ENCODE peak calls at places on chromosomes 7 and 10, in ten cellular contexts. One of them, this sample, is unnamed.

GRCh38 chr7:112887976-112888375 is 97.8 kb upstream of the TMEM168 start:
- DNase-seq in stimulated activated CD8-positive, alpha-beta memory T cell treated with anti-CD3 and anti-CD28 coated beads, Interleukin-4, amount 100 ng/mL, for 1 hour: no peak
- DNase-seq in mucosa of descending colon: no peak
- DNase-seq in epithelial cell of esophagus: no peak
- DNase-seq in GM12865: no peak
- DNase-seq in activated CD8-positive, alpha-beta memory T cell treated with anti-CD3 and anti-CD28 coated beads for 24 hours: no peak
- DNase-seq in mammary epithelial cell: no peak
- DNase-seq in kidney epithelial cell: no peak
- DNase-seq in lower lobe of right lung: no peak
- DNase-seq in GM04504: no peak
- DNase-seq in this sample: no peak

GRCh38 chr7:42151309-42151708 is 85.7 kb downstream of the GLI3 start:
- DNase-seq in stimulated activated CD8-positive, alpha-beta memory T cell treated with anti-CD3 and anti-CD28 coated beads, Interleukin-4, amount 100 ng/mL, for 1 hour: no peak
- DNase-seq in mucosa of descending colon: no peak
- DNase-seq in epithelial cell of esophagus: no peak
- DNase-seq in GM12865: no peak
- DNase-seq in activated CD8-positive, alpha-beta memory T cell treated with anti-CD3 and anti-CD28 coated beads for 24 hours: no peak
- DNase-seq in mammary epithelial cell: no peak
- DNase-seq in kidney epithelial cell: no peak
- DNase-seq in lower lobe of right lung: no peak
- DNase-seq in GM04504: no peak
- DNase-seq in this sample: no peak

GRCh38 chr7:70785427-70785826 is 346.5 kb upstream of the GALNT17 start:
- DNase-seq in stimulated activated CD8-positive, alpha-beta memory T cell treated with anti-CD3 and anti-CD28 coated beads, Interleukin-4, amount 100 ng/mL, for 1 hour: no peak
- DNase-seq in mucosa of descending colon: no peak
- DNase-seq in epithelial cell of esophagus: peak; percentile 95
- DNase-seq in GM12865: no peak
- DNase-seq in activated CD8-positive, alpha-beta memory T cell treated with anti-CD3 and anti-CD28 coated beads for 24 hours: no peak
- DNase-seq in mammary epithelial cell: peak; percentile 70
- DNase-seq in kidney epithelial cell: no peak
- DNase-seq in lower lobe of right lung: no peak
- DNase-seq in GM04504: no peak
- DNase-seq in this sample: no peak

GRCh38 chr10:31707578-31708411 is 220.8 kb downstream of the ARHGAP12 start:
- DNase-seq in stimulated activated CD8-positive, alpha-beta memory T cell treated with anti-CD3 and anti-CD28 coated beads, Interleukin-4, amount 100 ng/mL, for 1 hour: no peak
- DNase-seq in mucosa of descending colon: peak; percentile 44
- DNase-seq in epithelial cell of esophagus: peak; percentile 56
- DNase-seq in GM12865: peak; percentile 92
- DNase-seq in activated CD8-positive, alpha-beta memory T cell treated with anti-CD3 and anti-CD28 coated beads for 24 hours: peak; percentile 72
- DNase-seq in mammary epithelial cell: peak; percentile 32
- DNase-seq in kidney epithelial cell: peak; percentile 37
- DNase-seq in lower lobe of right lung: peak; percentile 76
- DNase-seq in GM04504: peak; percentile 73
- DNase-seq in this sample: peak; percentile 72

GRCh38 chr10:51029172-51029641 is 45.1 kb upstream of the PRKG1 start:
- DNase-seq in stimulated activated CD8-positive, alpha-beta memory T cell treated with anti-CD3 and anti-CD28 coated beads, Interleukin-4, amount 100 ng/mL, for 1 hour: no peak
- DNase-seq in mucosa of descending colon: no peak
- DNase-seq in epithelial cell of esophagus: peak; percentile 55
- DNase-seq in GM12865: no peak
- DNase-seq in activated CD8-positive, alpha-beta memory T cell treated with anti-CD3 and anti-CD28 coated beads for 24 hours: no peak
- DNase-seq in mammary epithelial cell: peak; percentile 69
- DNase-seq in kidney epithelial cell: no peak
- DNase-seq in lower lobe of right lung: no peak
- DNase-seq in GM04504: peak; percentile 61
- DNase-seq in this sample: no peak

GRCh38 chr7:75565129-75565528 is 73.0 kb downstream of the SPDYE5 start:
- DNase-seq in stimulated activated CD8-positive, alpha-beta memory T cell treated with anti-CD3 and anti-CD28 coated beads, Interleukin-4, amount 100 ng/mL, for 1 hour: no peak
- DNase-seq in mucosa of descending colon: no peak
- DNase-seq in epithelial cell of esophagus: peak; percentile 96
- DNase-seq in GM12865: no peak
- DNase-seq in activated CD8-positive, alpha-beta memory T cell treated with anti-CD3 and anti-CD28 coated beads for 24 hours: no peak
- DNase-seq in mammary epithelial cell: peak; percentile 88
- DNase-seq in kidney epithelial cell: peak; percentile 89
- DNase-seq in lower lobe of right lung: no peak
- DNase-seq in GM04504: peak; percentile 75
- DNase-seq in this sample: no peak

GRCh38 chr7:13879994-13880686 is 109.3 kb downstream of the ETV1 start:
- DNase-seq in stimulated activated CD8-positive, alpha-beta memory T cell treated with anti-CD3 and anti-CD28 coated beads, Interleukin-4, amount 100 ng/mL, for 1 hour: no peak
- DNase-seq in mucosa of descending colon: no peak
- DNase-seq in epithelial cell of esophagus: peak; percentile 85
- DNase-seq in GM12865: no peak
- DNase-seq in activated CD8-positive, alpha-beta memory T cell treated with anti-CD3 and anti-CD28 coated beads for 24 hours: no peak
- DNase-seq in mammary epithelial cell: peak; percentile 87
- DNase-seq in kidney epithelial cell: peak; percentile 39
- DNase-seq in lower lobe of right lung: no peak
- DNase-seq in GM04504: peak; percentile 28
- DNase-seq in this sample: no peak

GRCh38 chr7:96534221-96534620 is 175.4 kb downstream of the SEM1 start:
- DNase-seq in stimulated activated CD8-positive, alpha-beta memory T cell treated with anti-CD3 and anti-CD28 coated beads, Interleukin-4, amount 100 ng/mL, for 1 hour: no peak
- DNase-seq in mucosa of descending colon: no peak
- DNase-seq in epithelial cell of esophagus: no peak
- DNase-seq in GM12865: no peak
- DNase-seq in activated CD8-positive, alpha-beta memory T cell treated with anti-CD3 and anti-CD28 coated beads for 24 hours: no peak
- DNase-seq in mammary epithelial cell: no peak
- DNase-seq in kidney epithelial cell: no peak
- DNase-seq in lower lobe of right lung: no peak
- DNase-seq in GM04504: no peak
- DNase-seq in this sample: no peak

GRCh38 chr7:82428186-82428961 is 15.2 kb downstream of the CACNA2D1 start:
- DNase-seq in stimulated activated CD8-positive, alpha-beta memory T cell treated with anti-CD3 and anti-CD28 coated beads, Interleukin-4, amount 100 ng/mL, for 1 hour: no peak
- DNase-seq in mucosa of descending colon: no peak
- DNase-seq in epithelial cell of esophagus: no peak
- DNase-seq in GM12865: no peak
- DNase-seq in activated CD8-positive, alpha-beta memory T cell treated with anti-CD3 and anti-CD28 coated beads for 24 hours: no peak
- DNase-seq in mammary epithelial cell: peak; percentile 1
- DNase-seq in kidney epithelial cell: no peak
- DNase-seq in lower lobe of right lung: no peak
- DNase-seq in GM04504: no peak
- DNase-seq in this sample: no peak

GRCh38 chr10:14588084-14588937 is 186.4 kb downstream of the FAM107B start:
- DNase-seq in stimulated activated CD8-positive, alpha-beta memory T cell treated with anti-CD3 and anti-CD28 coated beads, Interleukin-4, amount 100 ng/mL, for 1 hour: no peak
- DNase-seq in mucosa of descending colon: no peak
- DNase-seq in epithelial cell of esophagus: peak; percentile 81
- DNase-seq in GM12865: peak; percentile 86
- DNase-seq in activated CD8-positive, alpha-beta memory T cell treated with anti-CD3 and anti-CD28 coated beads for 24 hours: peak; percentile 75
- DNase-seq in mammary epithelial cell: no peak
- DNase-seq in kidney epithelial cell: no peak
- DNase-seq in lower lobe of right lung: no peak
- DNase-seq in GM04504: peak; percentile 95
- DNase-seq in this sample: no peak

GRCh38 chr10:124564881-124565280 is 103.3 kb downstream of the LHPP start:
- DNase-seq in stimulated activated CD8-positive, alpha-beta memory T cell treated with anti-CD3 and anti-CD28 coated beads, Interleukin-4, amount 100 ng/mL, for 1 hour: no peak
- DNase-seq in mucosa of descending colon: peak; percentile 16
- DNase-seq in epithelial cell of esophagus: no peak
- DNase-seq in GM12865: no peak
- DNase-seq in activated CD8-positive, alpha-beta memory T cell treated with anti-CD3 and anti-CD28 coated beads for 24 hours: no peak
- DNase-seq in mammary epithelial cell: no peak
- DNase-seq in kidney epithelial cell: no peak
- DNase-seq in lower lobe of right lung: no peak
- DNase-seq in GM04504: no peak
- DNase-seq in this sample: no peak

GRCh38 chr10:24415455-24416169 is 206.7 kb downstream of the KIAA1217 start:
- DNase-seq in stimulated activated CD8-positive, alpha-beta memory T cell treated with anti-CD3 and anti-CD28 coated beads, Interleukin-4, amount 100 ng/mL, for 1 hour: no peak
- DNase-seq in mucosa of descending colon: peak; percentile 90
- DNase-seq in epithelial cell of esophagus: peak; percentile 62
- DNase-seq in GM12865: no peak
- DNase-seq in activated CD8-positive, alpha-beta memory T cell treated with anti-CD3 and anti-CD28 coated beads for 24 hours: no peak
- DNase-seq in mammary epithelial cell: peak; percentile 27
- DNase-seq in kidney epithelial cell: no peak
- DNase-seq in lower lobe of right lung: peak; percentile 76
- DNase-seq in GM04504: peak; percentile 16
- DNase-seq in this sample: no peak

GRCh38 chr7:135236727-135237126 is 3.1 kb downstream of the STRA8 start:
- DNase-seq in stimulated activated CD8-positive, alpha-beta memory T cell treated with anti-CD3 and anti-CD28 coated beads, Interleukin-4, amount 100 ng/mL, for 1 hour: no peak
- DNase-seq in mucosa of descending colon: no peak
- DNase-seq in epithelial cell of esophagus: no peak
- DNase-seq in GM12865: no peak
- DNase-seq in activated CD8-positive, alpha-beta memory T cell treated with anti-CD3 and anti-CD28 coated beads for 24 hours: peak; percentile 5
- DNase-seq in mammary epithelial cell: no peak
- DNase-seq in kidney epithelial cell: peak; percentile 82
- DNase-seq in lower lobe of right lung: no peak
- DNase-seq in GM04504: no peak
- DNase-seq in this sample: no peak

GRCh38 chr7:154916381-154917213 is 86.3 kb downstream of the PAXIP1 start:
- DNase-seq in stimulated activated CD8-positive, alpha-beta memory T cell treated with anti-CD3 and anti-CD28 coated beads, Interleukin-4, amount 100 ng/mL, for 1 hour: no peak
- DNase-seq in mucosa of descending colon: no peak
- DNase-seq in epithelial cell of esophagus: no peak
- DNase-seq in GM12865: no peak
- DNase-seq in activated CD8-positive, alpha-beta memory T cell treated with anti-CD3 and anti-CD28 coated beads for 24 hours: peak; percentile 49
- DNase-seq in mammary epithelial cell: no peak
- DNase-seq in kidney epithelial cell: no peak
- DNase-seq in lower lobe of right lung: no peak
- DNase-seq in GM04504: no peak
- DNase-seq in this sample: no peak

GRCh38 chr10:102473445-102474331 is 22.3 kb upstream of the C10orf95 start:
- DNase-seq in stimulated activated CD8-positive, alpha-beta memory T cell treated with anti-CD3 and anti-CD28 coated beads, Interleukin-4, amount 100 ng/mL, for 1 hour: no peak
- DNase-seq in mucosa of descending colon: no peak
- DNase-seq in epithelial cell of esophagus: no peak
- DNase-seq in GM12865: no peak
- DNase-seq in activated CD8-positive, alpha-beta memory T cell treated with anti-CD3 and anti-CD28 coated beads for 24 hours: peak; percentile 63
- DNase-seq in mammary epithelial cell: no peak
- DNase-seq in kidney epithelial cell: no peak
- DNase-seq in lower lobe of right lung: no peak
- DNase-seq in GM04504: no peak
- DNase-seq in this sample: no peak

GRCh38 chr10:26221571-26221970 is 5.0 kb downstream of the GAD2 start:
- DNase-seq in stimulated activated CD8-positive, alpha-beta memory T cell treated with anti-CD3 and anti-CD28 coated beads, Interleukin-4, amount 100 ng/mL, for 1 hour: no peak
- DNase-seq in mucosa of descending colon: no peak
- DNase-seq in epithelial cell of esophagus: no peak
- DNase-seq in GM12865: no peak
- DNase-seq in activated CD8-positive, alpha-beta memory T cell treated with anti-CD3 and anti-CD28 coated beads for 24 hours: no peak
- DNase-seq in mammary epithelial cell: no peak
- DNase-seq in kidney epithelial cell: no peak
- DNase-seq in lower lobe of right lung: no peak
- DNase-seq in GM04504: no peak
- DNase-seq in this sample: no peak

GRCh38 chr7:71135663-71136062 is 3.7 kb downstream of the GALNT17 start:
- DNase-seq in stimulated activated CD8-positive, alpha-beta memory T cell treated with anti-CD3 and anti-CD28 coated beads, Interleukin-4, amount 100 ng/mL, for 1 hour: no peak
- DNase-seq in mucosa of descending colon: no peak
- DNase-seq in epithelial cell of esophagus: no peak
- DNase-seq in GM12865: no peak
- DNase-seq in activated CD8-positive, alpha-beta memory T cell treated with anti-CD3 and anti-CD28 coated beads for 24 hours: no peak
- DNase-seq in mammary epithelial cell: no peak
- DNase-seq in kidney epithelial cell: no peak
- DNase-seq in lower lobe of right lung: no peak
- DNase-seq in GM04504: no peak
- DNase-seq in this sample: no peak

GRCh38 chr7:3436746-3437145 is 135.7 kb downstream of the SDK1 start:
- DNase-seq in stimulated activated CD8-positive, alpha-beta memory T cell treated with anti-CD3 and anti-CD28 coated beads, Interleukin-4, amount 100 ng/mL, for 1 hour: no peak
- DNase-seq in mucosa of descending colon: no peak
- DNase-seq in epithelial cell of esophagus: peak; percentile 48
- DNase-seq in GM12865: no peak
- DNase-seq in activated CD8-positive, alpha-beta memory T cell treated with anti-CD3 and anti-CD28 coated beads for 24 hours: no peak
- DNase-seq in mammary epithelial cell: peak; percentile 65
- DNase-seq in kidney epithelial cell: no peak
- DNase-seq in lower lobe of right lung: no peak
- DNase-seq in GM04504: no peak
- DNase-seq in this sample: no peak

GRCh38 chr7:149126662-149127321 is 668 bp upstream of the ZNF425 start:
- DNase-seq in stimulated activated CD8-positive, alpha-beta memory T cell treated with anti-CD3 and anti-CD28 coated beads, Interleukin-4, amount 100 ng/mL, for 1 hour: peak; percentile 26
- DNase-seq in mucosa of descending colon: peak; percentile 79
- DNase-seq in epithelial cell of esophagus: peak; percentile 22
- DNase-seq in GM12865: peak; percentile 81
- DNase-seq in activated CD8-positive, alpha-beta memory T cell treated with anti-CD3 and anti-CD28 coated beads for 24 hours: peak; percentile 90
- DNase-seq in mammary epithelial cell: peak; percentile 50
- DNase-seq in kidney epithelial cell: no peak
- DNase-seq in lower lobe of right lung: peak; percentile 82
- DNase-seq in GM04504: no peak
- DNase-seq in this sample: peak; percentile 91

GRCh38 chr10:62093863-62094291 is 174.8 kb downstream of the RTKN2 start:
- DNase-seq in stimulated activated CD8-positive, alpha-beta memory T cell treated with anti-CD3 and anti-CD28 coated beads, Interleukin-4, amount 100 ng/mL, for 1 hour: no peak
- DNase-seq in mucosa of descending colon: no peak
- DNase-seq in epithelial cell of esophagus: no peak
- DNase-seq in GM12865: no peak
- DNase-seq in activated CD8-positive, alpha-beta memory T cell treated with anti-CD3 and anti-CD28 coated beads for 24 hours: no peak
- DNase-seq in mammary epithelial cell: peak; percentile 37
- DNase-seq in kidney epithelial cell: peak; percentile 53
- DNase-seq in lower lobe of right lung: no peak
- DNase-seq in GM04504: peak; percentile 48
- DNase-seq in this sample: no peak

GRCh38 chr7:129163875-129164544 is 19.5 kb downstream of the TSPAN33 start:
- DNase-seq in stimulated activated CD8-positive, alpha-beta memory T cell treated with anti-CD3 and anti-CD28 coated beads, Interleukin-4, amount 100 ng/mL, for 1 hour: no peak
- DNase-seq in mucosa of descending colon: no peak
- DNase-seq in epithelial cell of esophagus: peak; percentile 67
- DNase-seq in GM12865: peak; percentile 80
- DNase-seq in activated CD8-positive, alpha-beta memory T cell treated with anti-CD3 and anti-CD28 coated beads for 24 hours: no peak
- DNase-seq in mammary epithelial cell: peak; percentile 21
- DNase-seq in kidney epithelial cell: peak; percentile 16
- DNase-seq in lower lobe of right lung: no peak
- DNase-seq in GM04504: peak; percentile 26
- DNase-seq in this sample: no peak

GRCh38 chr7:128056901-128057300 is 25.7 kb upstream of the LRRC4 start:
- DNase-seq in stimulated activated CD8-positive, alpha-beta memory T cell treated with anti-CD3 and anti-CD28 coated beads, Interleukin-4, amount 100 ng/mL, for 1 hour: no peak
- DNase-seq in mucosa of descending colon: no peak
- DNase-seq in epithelial cell of esophagus: peak; percentile 10
- DNase-seq in GM12865: no peak
- DNase-seq in activated CD8-positive, alpha-beta memory T cell treated with anti-CD3 and anti-CD28 coated beads for 24 hours: no peak
- DNase-seq in mammary epithelial cell: no peak
- DNase-seq in kidney epithelial cell: no peak
- DNase-seq in lower lobe of right lung: no peak
- DNase-seq in GM04504: peak; percentile 40
- DNase-seq in this sample: no peak

GRCh38 chr7:155973451-155973997 is 161.3 kb upstream of the SHH start:
- DNase-seq in stimulated activated CD8-positive, alpha-beta memory T cell treated with anti-CD3 and anti-CD28 coated beads, Interleukin-4, amount 100 ng/mL, for 1 hour: no peak
- DNase-seq in mucosa of descending colon: no peak
- DNase-seq in epithelial cell of esophagus: no peak
- DNase-seq in GM12865: no peak
- DNase-seq in activated CD8-positive, alpha-beta memory T cell treated with anti-CD3 and anti-CD28 coated beads for 24 hours: peak; percentile 40
- DNase-seq in mammary epithelial cell: no peak
- DNase-seq in kidney epithelial cell: no peak
- DNase-seq in lower lobe of right lung: no peak
- DNase-seq in GM04504: no peak
- DNase-seq in this sample: no peak

GRCh38 chr10:114258274-114258840 is 19.3 kb downstream of the VWA2 start:
- DNase-seq in stimulated activated CD8-positive, alpha-beta memory T cell treated with anti-CD3 and anti-CD28 coated beads, Interleukin-4, amount 100 ng/mL, for 1 hour: no peak
- DNase-seq in mucosa of descending colon: no peak
- DNase-seq in epithelial cell of esophagus: no peak
- DNase-seq in GM12865: peak; percentile 12
- DNase-seq in activated CD8-positive, alpha-beta memory T cell treated with anti-CD3 and anti-CD28 coated beads for 24 hours: no peak
- DNase-seq in mammary epithelial cell: no peak
- DNase-seq in kidney epithelial cell: no peak
- DNase-seq in lower lobe of right lung: no peak
- DNase-seq in GM04504: no peak
- DNase-seq in this sample: no peak

GRCh38 chr7:101166909-101167644 is 1.7 kb upstream of the VGF start:
- DNase-seq in stimulated activated CD8-positive, alpha-beta memory T cell treated with anti-CD3 and anti-CD28 coated beads, Interleukin-4, amount 100 ng/mL, for 1 hour: no peak
- DNase-seq in mucosa of descending colon: no peak
- DNase-seq in epithelial cell of esophagus: no peak
- DNase-seq in GM12865: no peak
- DNase-seq in activated CD8-positive, alpha-beta memory T cell treated with anti-CD3 and anti-CD28 coated beads for 24 hours: no peak
- DNase-seq in mammary epithelial cell: no peak
- DNase-seq in kidney epithelial cell: no peak
- DNase-seq in lower lobe of right lung: no peak
- DNase-seq in GM04504: no peak
- DNase-seq in this sample: no peak

GRCh38 chr10:102509387-102509786 is 5.6 kb downstream of the SUFU start:
- DNase-seq in stimulated activated CD8-positive, alpha-beta memory T cell treated with anti-CD3 and anti-CD28 coated beads, Interleukin-4, amount 100 ng/mL, for 1 hour: no peak
- DNase-seq in mucosa of descending colon: no peak
- DNase-seq in epithelial cell of esophagus: peak; percentile 87
- DNase-seq in GM12865: no peak
- DNase-seq in activated CD8-positive, alpha-beta memory T cell treated with anti-CD3 and anti-CD28 coated beads for 24 hours: no peak
- DNase-seq in mammary epithelial cell: peak; percentile 45
- DNase-seq in kidney epithelial cell: no peak
- DNase-seq in lower lobe of right lung: no peak
- DNase-seq in GM04504: peak; percentile 42
- DNase-seq in this sample: no peak

GRCh38 chr10:30606313-30606712 is 23.2 kb downstream of the LYZL2 start:
- DNase-seq in stimulated activated CD8-positive, alpha-beta memory T cell treated with anti-CD3 and anti-CD28 coated beads, Interleukin-4, amount 100 ng/mL, for 1 hour: no peak
- DNase-seq in mucosa of descending colon: no peak
- DNase-seq in epithelial cell of esophagus: no peak
- DNase-seq in GM12865: no peak
- DNase-seq in activated CD8-positive, alpha-beta memory T cell treated with anti-CD3 and anti-CD28 coated beads for 24 hours: no peak
- DNase-seq in mammary epithelial cell: no peak
- DNase-seq in kidney epithelial cell: no peak
- DNase-seq in lower lobe of right lung: no peak
- DNase-seq in GM04504: no peak
- DNase-seq in this sample: no peak